ENCODE peak calls at places on chromosomes 13 and 19, in seven cellular contexts. One of them, this sample, is unnamed.

GRCh38 chr13:20991741-20992520 is 69.5 kb downstream of the LATS2 start:
- DNase-seq in PC-3: no peak
- DNase-seq in HCT116: no peak
- DNase-seq in GM23338: no peak
- DNase-seq in MM.1S: no peak
- DNase-seq in neural progenitor cell: no peak
- DNase-seq in GM23248: no peak
- DNase-seq in this sample: no peak

GRCh38 chr19:10888421-10888866 is 17.1 kb downstream of the CARM1 start:
- DNase-seq in PC-3: no peak
- DNase-seq in MM.1S: no peak
- DNase-seq in HCT116: no peak
- DNase-seq in GM23248: no peak
- DNase-seq in GM23338: peak
- DNase-seq in neural progenitor cell: peak
- DNase-seq in this sample: no peak

GRCh38 chr13:47337781-47338507 is 441.1 kb upstream of the HTR2A start:
- DNase-seq in MM.1S: no peak
- DNase-seq in HCT116: no peak
- DNase-seq in PC-3: no peak
- DNase-seq in GM23338: peak
- DNase-seq in GM23248: peak
- DNase-seq in neural progenitor cell: peak
- DNase-seq in this sample: peak

GRCh38 chr13:112146073-112146360 is 79.1 kb downstream of the SOX1 start:
- DNase-seq in HCT116: no peak
- DNase-seq in MM.1S: no peak
- DNase-seq in PC-3: no peak
- DNase-seq in neural progenitor cell: no peak
- DNase-seq in GM23248: no peak
- DNase-seq in GM23338: no peak
- DNase-seq in this sample: no peak

GRCh38 chr13:45238945-45239795 is 38.3 kb upstream of the KCTD4 start:
- DNase-seq in HCT116: no peak
- DNase-seq in PC-3: no peak
- DNase-seq in GM23248: peak
- DNase-seq in neural progenitor cell: no peak
- DNase-seq in GM23338: no peak
- DNase-seq in MM.1S: no peak
- DNase-seq in this sample: no peak

GRCh38 chr19:18802354-18802753 is 11.2 kb upstream of the COMP start:
- DNase-seq in neural progenitor cell: peak
- DNase-seq in HCT116: no peak
- DNase-seq in MM.1S: no peak
- DNase-seq in GM23338: peak
- DNase-seq in GM23248: no peak
- DNase-seq in PC-3: no peak
- DNase-seq in this sample: peak

GRCh38 chr13:20826810-20827560 is 53.2 kb upstream of the EEF1AKMT1 start:
- DNase-seq in HCT116: no peak
- DNase-seq in MM.1S: no peak
- DNase-seq in GM23338: no peak
- DNase-seq in GM23248: peak
- DNase-seq in neural progenitor cell: no peak
- DNase-seq in PC-3: no peak
- DNase-seq in this sample: no peak

GRCh38 chr19:5339470-5339949 is 1.1 kb downstream of the PTPRS start:
- DNase-seq in neural progenitor cell: peak
- DNase-seq in GM23338: no peak
- DNase-seq in GM23248: peak
- DNase-seq in MM.1S: no peak
- DNase-seq in HCT116: no peak
- DNase-seq in PC-3: no peak
- DNase-seq in this sample: no peak

GRCh38 chr13:78602561-78603239 is 652 bp downstream of the POU4F1 start:
- DNase-seq in PC-3: no peak
- DNase-seq in HCT116: no peak
- DNase-seq in neural progenitor cell: peak
- DNase-seq in GM23248: no peak
- DNase-seq in GM23338: peak
- DNase-seq in MM.1S: peak
- DNase-seq in this sample: no peak

GRCh38 chr13:70960841-70961443 is 852.7 kb upstream of the KLHL1 start:
- DNase-seq in GM23248: peak
- DNase-seq in MM.1S: peak
- DNase-seq in GM23338: peak
- DNase-seq in HCT116: no peak
- DNase-seq in PC-3: peak
- DNase-seq in neural progenitor cell: peak
- DNase-seq in this sample: peak

GRCh38 chr13:69474286-69474685 is 633.3 kb upstream of the ATXN8OS start:
- DNase-seq in MM.1S: no peak
- DNase-seq in neural progenitor cell: no peak
- DNase-seq in GM23248: no peak
- DNase-seq in GM23338: no peak
- DNase-seq in PC-3: peak
- DNase-seq in HCT116: no peak
- DNase-seq in this sample: no peak

GRCh38 chr19:38265213-38265861 is 964 bp downstream of the SPINT2 start:
- DNase-seq in HCT116: no peak
- DNase-seq in MM.1S: no peak
- DNase-seq in neural progenitor cell: no peak
- DNase-seq in GM23248: no peak
- DNase-seq in PC-3: peak
- DNase-seq in GM23338: peak
- DNase-seq in this sample: peak

GRCh38 chr19:1161716-1162115 is 12.4 kb downstream of the SBNO2 start:
- DNase-seq in PC-3: no peak
- DNase-seq in GM23248: peak
- DNase-seq in GM23338: no peak
- DNase-seq in MM.1S: no peak
- DNase-seq in HCT116: no peak
- DNase-seq in neural progenitor cell: no peak
- DNase-seq in this sample: no peak

GRCh38 chr13:36518707-36519106 is 86.4 kb downstream of the CCNA1 start:
- DNase-seq in neural progenitor cell: no peak
- DNase-seq in MM.1S: no peak
- DNase-seq in PC-3: no peak
- DNase-seq in GM23248: no peak
- DNase-seq in HCT116: no peak
- DNase-seq in GM23338: no peak
- DNase-seq in this sample: no peak

GRCh38 chr19:13633109-13633508 is 126.8 kb upstream of the CACNA1A start:
- DNase-seq in PC-3: peak
- DNase-seq in GM23338: peak
- DNase-seq in GM23248: peak
- DNase-seq in neural progenitor cell: peak
- DNase-seq in MM.1S: no peak
- DNase-seq in HCT116: no peak
- DNase-seq in this sample: peak
- TF ChIP-seq EZH2phosphoT487 in PC-3: no peak
- TF ChIP-seq EZH2phosphoT487 in GM23338: no peak
- TF ChIP-seq EZH2phosphoT487 in GM23248: no peak
- TF ChIP-seq EZH2phosphoT487 in neural progenitor cell: no peak
- TF ChIP-seq EZH2phosphoT487 in MM.1S: no peak
- TF ChIP-seq EZH2phosphoT487 in HCT116: no peak
- TF ChIP-seq EZH2phosphoT487 in this sample: no peak

GRCh38 chr13:105142556-105142955 is 1392.9 kb downstream of the EFNB2 start:
- DNase-seq in MM.1S: no peak
- DNase-seq in GM23248: no peak
- DNase-seq in HCT116: no peak
- DNase-seq in GM23338: no peak
- DNase-seq in neural progenitor cell: no peak
- DNase-seq in PC-3: no peak
- DNase-seq in this sample: no peak
- TF ChIP-seq EZH2 in MM.1S: no peak
- TF ChIP-seq EZH2 in GM23248: no peak
- TF ChIP-seq EZH2 in HCT116: no peak
- TF ChIP-seq EZH2 in GM23338: no peak
- TF ChIP-seq EZH2 in neural progenitor cell: no peak
- TF ChIP-seq EZH2 in PC-3: no peak
- TF ChIP-seq EZH2 in this sample: no peak

GRCh38 chr13:73399347-73400216 is 340.8 kb downstream of the KLF5 start:
- DNase-seq in GM23248: no peak
- DNase-seq in GM23338: peak
- DNase-seq in neural progenitor cell: no peak
- DNase-seq in PC-3: peak
- DNase-seq in HCT116: no peak
- DNase-seq in MM.1S: no peak
- DNase-seq in this sample: peak
- TF ChIP-seq EZH2phosphoT487 in GM23248: no peak
- TF ChIP-seq EZH2phosphoT487 in GM23338: no peak
- TF ChIP-seq EZH2phosphoT487 in neural progenitor cell: no peak
- TF ChIP-seq EZH2phosphoT487 in PC-3: no peak
- TF ChIP-seq EZH2phosphoT487 in HCT116: no peak
- TF ChIP-seq EZH2phosphoT487 in MM.1S: no peak
- TF ChIP-seq EZH2phosphoT487 in this sample: no peak

GRCh38 chr13:42891591-42891990 is 100.5 kb downstream of the EPSTI1 start:
- DNase-seq in GM23338: no peak
- DNase-seq in GM23248: no peak
- DNase-seq in HCT116: no peak
- DNase-seq in MM.1S: no peak
- DNase-seq in neural progenitor cell: no peak
- DNase-seq in PC-3: no peak
- DNase-seq in this sample: no peak

GRCh38 chr13:42892760-42893159 is 99.3 kb downstream of the EPSTI1 start:
- DNase-seq in GM23338: no peak
- DNase-seq in PC-3: peak
- DNase-seq in neural progenitor cell: no peak
- DNase-seq in MM.1S: no peak
- DNase-seq in HCT116: no peak
- DNase-seq in GM23248: peak
- DNase-seq in this sample: no peak

GRCh38 chr13:42895781-42896180 is 96.3 kb downstream of the EPSTI1 start:
- DNase-seq in HCT116: no peak
- DNase-seq in PC-3: no peak
- DNase-seq in MM.1S: no peak
- DNase-seq in GM23338: no peak
- DNase-seq in neural progenitor cell: no peak
- DNase-seq in GM23248: no peak
- DNase-seq in this sample: no peak

GRCh38 chr13:42894765-42895181 is 97.3 kb downstream of the EPSTI1 start:
- DNase-seq in HCT116: no peak
- DNase-seq in GM23248: peak
- DNase-seq in GM23338: no peak
- DNase-seq in neural progenitor cell: no peak
- DNase-seq in PC-3: peak
- DNase-seq in MM.1S: no peak
- DNase-seq in this sample: peak

DNA sequence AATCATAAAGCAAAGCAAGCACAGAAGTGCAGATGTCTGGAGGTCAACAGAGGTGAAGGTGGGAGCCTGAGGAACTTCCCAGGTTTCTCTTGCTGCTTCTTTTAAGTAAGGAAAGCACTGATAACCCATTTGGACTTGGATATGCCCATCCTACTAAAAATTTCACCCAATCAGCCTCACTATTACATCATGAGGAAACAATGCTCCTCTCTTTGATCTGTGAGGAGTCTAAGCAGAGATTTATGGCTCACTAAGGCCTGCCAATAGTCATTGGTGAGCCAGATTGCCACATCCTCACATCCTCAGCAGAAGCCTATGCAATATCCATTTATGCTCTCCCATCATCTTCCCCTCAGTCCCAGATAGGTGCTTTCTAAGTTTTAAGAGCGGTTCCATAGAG is 98.7 kb downstream of the EPSTI1 start:
- DNase-seq in GM23248: peak
- DNase-seq in PC-3: peak
- DNase-seq in HCT116: no peak
- DNase-seq in MM.1S: no peak
- DNase-seq in neural progenitor cell: no peak
- DNase-seq in GM23338: no peak
- DNase-seq in this sample: no peak
- TF ChIP-seq EZH2 in GM23248: no peak
- TF ChIP-seq EZH2 in PC-3: no peak
- TF ChIP-seq EZH2 in HCT116: no peak
- TF ChIP-seq EZH2 in MM.1S: no peak
- TF ChIP-seq EZH2 in neural progenitor cell: no peak
- TF ChIP-seq EZH2 in GM23338: no peak
- TF ChIP-seq EZH2 in this sample: no peak

DNA sequence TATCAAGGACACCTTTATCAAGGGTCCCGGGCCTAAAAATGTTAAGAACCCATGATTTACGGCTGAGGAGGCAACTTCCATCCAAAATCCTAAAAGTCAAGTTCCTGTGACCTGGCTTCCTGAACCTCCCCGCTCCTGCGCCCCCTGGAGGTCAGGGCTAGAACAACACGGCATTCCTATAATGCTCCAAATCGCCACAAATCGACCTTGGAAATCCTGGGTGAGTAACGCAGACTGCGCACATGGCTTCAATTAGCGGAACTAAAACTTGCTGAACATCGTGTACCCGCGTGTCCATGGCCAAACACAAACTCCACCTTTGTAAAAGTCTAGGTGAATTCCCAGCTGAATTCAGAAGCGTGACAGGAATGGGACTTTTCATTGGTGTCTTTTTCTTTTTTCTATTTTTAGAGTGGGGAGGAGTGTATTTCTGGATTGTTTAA is 4.3 kb upstream of the C5AR1 start:
- DNase-seq in PC-3: peak
- DNase-seq in neural progenitor cell: peak
- DNase-seq in MM.1S: peak
- DNase-seq in GM23338: peak
- DNase-seq in HCT116: peak
- DNase-seq in GM23248: peak
- DNase-seq in this sample: peak
- TF ChIP-seq EZH2phosphoT487 in PC-3: no peak
- TF ChIP-seq EZH2phosphoT487 in neural progenitor cell: no peak
- TF ChIP-seq EZH2phosphoT487 in MM.1S: no peak
- TF ChIP-seq EZH2phosphoT487 in GM23338: no peak
- TF ChIP-seq EZH2phosphoT487 in HCT116: no peak
- TF ChIP-seq EZH2phosphoT487 in GM23248: no peak
- TF ChIP-seq EZH2phosphoT487 in this sample: no peak

GRCh38 chr19:55441692-55442321 is 1.3 kb downstream of the SHISA7 start:
- DNase-seq in GM23338: peak
- DNase-seq in GM23248: no peak
- DNase-seq in neural progenitor cell: peak
- DNase-seq in PC-3: no peak
- DNase-seq in MM.1S: no peak
- DNase-seq in HCT116: no peak
- DNase-seq in this sample: no peak
- TF ChIP-seq EZH2 in GM23338: peak
- TF ChIP-seq EZH2 in GM23248: peak
- TF ChIP-seq EZH2 in neural progenitor cell: peak
- TF ChIP-seq EZH2 in PC-3: peak
- TF ChIP-seq EZH2 in MM.1S: no peak
- TF ChIP-seq EZH2 in HCT116: no peak
- TF ChIP-seq EZH2 in this sample: peak

GRCh38 chr19:47700934-47701716 is 12.1 kb upstream of the EHD2 start:
- DNase-seq in MM.1S: no peak
- DNase-seq in GM23248: no peak
- DNase-seq in GM23338: no peak
- DNase-seq in neural progenitor cell: no peak
- DNase-seq in PC-3: no peak
- DNase-seq in HCT116: no peak
- DNase-seq in this sample: no peak
- TF ChIP-seq EZH2phosphoT487 in MM.1S: no peak
- TF ChIP-seq EZH2phosphoT487 in GM23248: no peak
- TF ChIP-seq EZH2phosphoT487 in GM23338: no peak
- TF ChIP-seq EZH2phosphoT487 in neural progenitor cell: no peak
- TF ChIP-seq EZH2phosphoT487 in PC-3: no peak
- TF ChIP-seq EZH2phosphoT487 in HCT116: no peak
- TF ChIP-seq EZH2phosphoT487 in this sample: no peak